ENCODE peak calls at places on chromosome 5, in five cellular contexts. Z is H1, C is neuronal stem cell, F is trophoblast cell, E is mesenchymal stem cell. S is an unnamed sample.

GRCh38 chr5:7606840-7607453 is 211.0 kb downstream of the ADCY2 start:
- DNase-seq in F (peak), Z (peak), E (no peak), C (no peak), S (no peak)

GRCh38 chr5:154190652-154191304 is at the start of gene GALNT10:
- DNase-seq in Z (no peak), F (peak), C (peak), E (peak), S (peak)

GRCh38 chr5:33509036-33509435 is 68.3 kb downstream of the TARS1 start:
- DNase-seq in Z (no peak), C (no peak), E (peak), F (peak), S (peak)

GRCh38 chr5:72647806-72648205 is 140.6 kb upstream of the ZNF366 start:
- DNase-seq in F (no peak), Z (no peak), C (no peak), E (peak), S (no peak)

GRCh38 chr5:64301566-64301965 is 135.9 kb downstream of the RNF180 start:
- DNase-seq in F (no peak), Z (no peak), E (no peak), C (no peak), S (no peak)

GRCh38 chr5:16461782-16462181 is 3.8 kb downstream of the ZNF622 start:
- DNase-seq in C (no peak), F (peak), E (peak), Z (no peak), S (peak)

GRCh38 chr5:150734579-150735384 is 24.0 kb downstream of the DCTN4 start:
- DNase-seq in F (peak), Z (no peak), E (no peak), C (no peak), S (no peak)

GRCh38 chr5:28014779-28015178 is 976.4 kb upstream of the CDH9 start:
- DNase-seq in F (peak), C (no peak), Z (no peak), E (no peak), S (no peak)

DNA sequence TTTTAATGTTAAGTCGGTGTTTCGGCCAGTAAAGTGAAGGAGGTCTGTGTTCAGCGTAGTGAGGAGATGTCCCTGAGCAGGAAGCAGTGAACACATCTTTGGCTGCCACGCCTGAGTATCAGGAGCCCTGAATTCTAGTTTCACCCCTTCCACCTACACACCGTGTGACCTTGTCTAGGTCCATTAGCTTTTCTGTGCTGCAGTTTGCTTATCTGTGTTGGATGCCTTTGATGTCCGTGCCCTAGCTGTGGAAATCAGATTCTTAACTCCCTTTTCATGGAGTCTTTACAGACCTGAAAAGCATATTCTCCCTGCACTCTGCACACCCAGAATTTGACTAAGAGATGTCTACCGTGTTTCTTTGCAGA is 615 bp downstream of the FBXO38 start:
- DNase-seq in C (no peak), F (no peak), Z (no peak), E (no peak), S (no peak)
- H3K18ac ChIP-seq in C (peak), F (no peak), Z (no peak), E (peak), S (peak)

GRCh38 chr5:38448553-38449350 is 107.7 kb downstream of the LIFR start:
- DNase-seq in Z (no peak), F (no peak), E (peak), C (no peak), S (no peak)

GRCh38 chr5:38443390-38443789 is 113.1 kb downstream of the LIFR start:
- DNase-seq in E (no peak), C (no peak), F (peak), Z (no peak), S (no peak)

GRCh38 chr5:38446029-38446522 is 110.4 kb downstream of the LIFR start:
- DNase-seq in C (no peak), E (no peak), Z (no peak), F (no peak), S (no peak)

GRCh38 chr5:38447786-38448185 is 108.7 kb downstream of the LIFR start:
- DNase-seq in E (no peak), F (no peak), C (no peak), Z (no peak), S (no peak)

GRCh38 chr5:38445374-38446028 is 110.9 kb downstream of the LIFR start:
- DNase-seq in E (no peak), Z (no peak), F (no peak), C (no peak), S (no peak)
- H3K4me3 ChIP-seq in E (peak), Z (no peak), F (no peak), C (no peak), S (no peak)

GRCh38 chr5:78644741-78645300 is 3.8 kb downstream of the LHFPL2 start:
- DNase-seq in C (no peak), Z (no peak), E (no peak), F (no peak), S (peak)
- H3K18ac ChIP-seq in C (no peak), Z (no peak), E (no peak), F (no peak), S (peak)

GRCh38 chr5:122076669-122077450 is 1.2 kb downstream of the LOX start:
- DNase-seq in F (peak), E (peak), Z (no peak), C (peak), S (peak)
- H3K4me3 ChIP-seq in F (peak), E (peak), Z (peak), C (peak), S (peak)

GRCh38 chr5:59665086-59665831 is 228.3 kb downstream of the PDE4D start:
- DNase-seq in C (no peak), F (no peak), Z (no peak), E (no peak), S (no peak)

GRCh38 chr5:59660737-59661136 is 232.8 kb downstream of the PDE4D start:
- DNase-seq in F (peak), E (peak), Z (no peak), C (no peak), S (peak)

GRCh38 chr5:59661939-59662615 is 231.4 kb downstream of the PDE4D start:
- DNase-seq in Z (no peak), C (no peak), F (no peak), E (peak), S (no peak)

GRCh38 chr5:59661306-59661705 is 232.2 kb downstream of the PDE4D start:
- DNase-seq in E (peak), C (no peak), Z (no peak), F (peak), S (no peak)

DNA sequence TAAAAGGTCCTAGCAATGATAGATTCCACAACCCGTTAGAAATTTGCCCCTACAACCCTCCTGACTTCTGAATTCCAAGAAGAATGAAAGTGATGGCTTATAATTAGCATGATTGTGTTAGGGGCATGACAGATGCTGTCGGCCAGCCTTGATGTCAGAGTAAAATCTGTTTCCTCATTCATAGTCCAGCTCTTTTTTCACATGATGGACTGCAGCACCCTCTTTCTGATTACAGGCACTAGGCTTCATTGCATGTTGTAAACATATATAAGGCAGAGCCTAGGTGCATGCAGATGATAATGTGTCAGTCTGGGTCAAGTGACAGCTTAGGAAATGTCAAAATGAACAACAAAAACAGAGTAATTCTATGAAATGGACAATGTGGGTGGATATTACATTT is 226.8 kb downstream of the PDE4D start:
- DNase-seq in F (no peak), Z (no peak), E (no peak), C (no peak), S (no peak)
- H3K18ac ChIP-seq in F (no peak), Z (no peak), E (no peak), C (no peak), S (no peak)

GRCh38 chr5:38258037-38258318 is 381 bp upstream of the EGFLAM start:
- DNase-seq in E (no peak), Z (no peak), F (no peak), C (no peak), S (no peak)
- H3K4me3 ChIP-seq in E (peak), Z (peak), F (peak), C (peak), S (no peak)

GRCh38 chr5:120703923-120704445 is 239.9 kb downstream of the PRR16 start:
- DNase-seq in Z (no peak), E (no peak), F (no peak), C (no peak), S (no peak)
- H3K18ac ChIP-seq in Z (peak), E (no peak), F (no peak), C (no peak), S (no peak)

GRCh38 chr5:178489281-178489976 is 100.8 kb downstream of the COL23A1 start:
- DNase-seq in F (no peak), Z (no peak), E (peak), C (no peak), S (no peak)
- H3K4me3 ChIP-seq in F (no peak), Z (no peak), E (no peak), C (no peak), S (no peak)

GRCh38 chr5:167900521-167900920 is 390.9 kb upstream of the WWC1 start:
- DNase-seq in Z (no peak), C (no peak), F (no peak), E (no peak), S (no peak)
- H3K18ac ChIP-seq in Z (no peak), C (no peak), F (no peak), E (no peak), S (no peak)